ENCODE peak calls at places on chromosomes 16 and 17, in seven cellular contexts. One of them, this sample, is unnamed.

GRCh38 chr17:60743812-60744211 is 66.2 kb downstream of the BCAS3 start:
- DNase-seq in hepatocyte: peak; percentile 6
- DNase-seq in HCT116: peak; percentile 28
- DNase-seq in PC-3: peak; percentile 86
- DNase-seq in GM23338: peak; percentile 30
- DNase-seq in MM.1S: no peak
- DNase-seq in neural progenitor cell: no peak
- DNase-seq in this sample: no peak

GRCh38 chr17:52041123-52041617 is 117.3 kb downstream of the CA10 start:
- DNase-seq in GM23338: no peak
- DNase-seq in PC-3: no peak
- DNase-seq in hepatocyte: no peak
- DNase-seq in neural progenitor cell: no peak
- DNase-seq in HCT116: no peak
- DNase-seq in MM.1S: no peak
- DNase-seq in this sample: no peak

GRCh38 chr17:35119370-35120185 is at the start of gene RAD51D:
- DNase-seq in hepatocyte: peak; percentile 91
- DNase-seq in MM.1S: peak; percentile 75
- DNase-seq in neural progenitor cell: peak; percentile 91
- DNase-seq in GM23338: peak; percentile 90
- DNase-seq in PC-3: peak; percentile 72
- DNase-seq in HCT116: peak; percentile 48
- DNase-seq in this sample: peak; percentile 87

GRCh38 chr16:15961060-15961511 is 11.7 kb downstream of the ABCC1 start:
- DNase-seq in GM23338: no peak
- DNase-seq in HCT116: no peak
- DNase-seq in PC-3: no peak
- DNase-seq in MM.1S: peak; percentile 37
- DNase-seq in neural progenitor cell: no peak
- DNase-seq in hepatocyte: no peak
- DNase-seq in this sample: peak; percentile 30

GRCh38 chr17:62625870-62626200 is 1.6 kb upstream of the MRC2 start:
- DNase-seq in GM23338: no peak
- DNase-seq in PC-3: no peak
- DNase-seq in HCT116: no peak
- DNase-seq in MM.1S: no peak
- DNase-seq in hepatocyte: peak; percentile 59
- DNase-seq in neural progenitor cell: peak; percentile 73
- DNase-seq in this sample: no peak

GRCh38 chr17:4008082-4008435 is 43.8 kb upstream of the ATP2A3 start:
- DNase-seq in PC-3: no peak
- DNase-seq in neural progenitor cell: no peak
- DNase-seq in HCT116: no peak
- DNase-seq in GM23338: peak; percentile 41
- DNase-seq in MM.1S: no peak
- DNase-seq in hepatocyte: no peak
- DNase-seq in this sample: no peak

GRCh38 chr16:16063685-16064084 is 114.3 kb downstream of the ABCC1 start:
- DNase-seq in HCT116: no peak
- DNase-seq in GM23338: no peak
- DNase-seq in hepatocyte: no peak
- DNase-seq in neural progenitor cell: no peak
- DNase-seq in MM.1S: no peak
- DNase-seq in PC-3: no peak
- DNase-seq in this sample: no peak

GRCh38 chr17:28937044-28937729 is 14.1 kb downstream of the PHF12 start:
- DNase-seq in GM23338: peak; percentile 22
- DNase-seq in neural progenitor cell: no peak
- DNase-seq in MM.1S: no peak
- DNase-seq in PC-3: peak; percentile 44
- DNase-seq in hepatocyte: no peak
- DNase-seq in HCT116: no peak
- DNase-seq in this sample: no peak

GRCh38 chr17:21705021-21705601 is 12.8 kb downstream of the KCNJ18 start:
- DNase-seq in MM.1S: no peak
- DNase-seq in GM23338: no peak
- DNase-seq in HCT116: no peak
- DNase-seq in neural progenitor cell: no peak
- DNase-seq in PC-3: no peak
- DNase-seq in hepatocyte: no peak
- DNase-seq in this sample: no peak

GRCh38 chr16:23967018-23967417 is 131.2 kb downstream of the PRKCB start:
- DNase-seq in GM23338: no peak
- DNase-seq in PC-3: no peak
- DNase-seq in HCT116: no peak
- DNase-seq in neural progenitor cell: no peak
- DNase-seq in MM.1S: no peak
- DNase-seq in hepatocyte: no peak
- DNase-seq in this sample: no peak

GRCh38 chr17:76239538-76240274 is 587 bp downstream of the RNF157 start:
- DNase-seq in neural progenitor cell: peak; percentile 63
- DNase-seq in PC-3: no peak
- DNase-seq in GM23338: peak; percentile 45
- DNase-seq in HCT116: no peak
- DNase-seq in MM.1S: no peak
- DNase-seq in hepatocyte: no peak
- DNase-seq in this sample: no peak

GRCh38 chr17:70636517-70637133 is 467.3 kb downstream of the KCNJ2 start:
- DNase-seq in HCT116: peak; percentile 54
- DNase-seq in GM23338: peak; percentile 65
- DNase-seq in MM.1S: peak; percentile 42
- DNase-seq in PC-3: peak; percentile 80
- DNase-seq in hepatocyte: peak; percentile 58
- DNase-seq in neural progenitor cell: peak; percentile 42
- DNase-seq in this sample: peak; percentile 48

GRCh38 chr16:51151435-51151950 is 423 bp upstream of the SALL1 start:
- DNase-seq in neural progenitor cell: peak; percentile 97
- DNase-seq in GM23338: peak; percentile 92
- DNase-seq in HCT116: no peak
- DNase-seq in hepatocyte: peak; percentile 84
- DNase-seq in PC-3: no peak
- DNase-seq in MM.1S: no peak
- DNase-seq in this sample: no peak

GRCh38 chr17:40658396-40658795 is 6.6 kb downstream of the KRT222 start:
- DNase-seq in hepatocyte: no peak
- DNase-seq in HCT116: no peak
- DNase-seq in neural progenitor cell: no peak
- DNase-seq in MM.1S: no peak
- DNase-seq in PC-3: no peak
- DNase-seq in GM23338: no peak
- DNase-seq in this sample: no peak

GRCh38 chr16:85401370-85401916 is 211.7 kb upstream of the GSE1 start:
- DNase-seq in GM23338: no peak
- DNase-seq in PC-3: no peak
- DNase-seq in HCT116: no peak
- DNase-seq in MM.1S: no peak
- DNase-seq in hepatocyte: no peak
- DNase-seq in neural progenitor cell: no peak
- DNase-seq in this sample: no peak

GRCh38 chr16:85402910-85403692 is 210.0 kb upstream of the GSE1 start:
- DNase-seq in HCT116: no peak
- DNase-seq in PC-3: no peak
- DNase-seq in neural progenitor cell: no peak
- DNase-seq in hepatocyte: no peak
- DNase-seq in GM23338: peak; percentile 52
- DNase-seq in MM.1S: no peak
- DNase-seq in this sample: no peak

GRCh38 chr16:85403693-85404092 is 209.4 kb upstream of the GSE1 start:
- DNase-seq in GM23338: no peak
- DNase-seq in PC-3: no peak
- DNase-seq in MM.1S: no peak
- DNase-seq in HCT116: no peak
- DNase-seq in hepatocyte: no peak
- DNase-seq in neural progenitor cell: no peak
- DNase-seq in this sample: no peak

GRCh38 chr16:85400305-85401205 is 212.6 kb upstream of the GSE1 start:
- DNase-seq in GM23338: no peak
- DNase-seq in hepatocyte: no peak
- DNase-seq in MM.1S: no peak
- DNase-seq in neural progenitor cell: no peak
- DNase-seq in PC-3: no peak
- DNase-seq in HCT116: no peak
- DNase-seq in this sample: no peak

DNA sequence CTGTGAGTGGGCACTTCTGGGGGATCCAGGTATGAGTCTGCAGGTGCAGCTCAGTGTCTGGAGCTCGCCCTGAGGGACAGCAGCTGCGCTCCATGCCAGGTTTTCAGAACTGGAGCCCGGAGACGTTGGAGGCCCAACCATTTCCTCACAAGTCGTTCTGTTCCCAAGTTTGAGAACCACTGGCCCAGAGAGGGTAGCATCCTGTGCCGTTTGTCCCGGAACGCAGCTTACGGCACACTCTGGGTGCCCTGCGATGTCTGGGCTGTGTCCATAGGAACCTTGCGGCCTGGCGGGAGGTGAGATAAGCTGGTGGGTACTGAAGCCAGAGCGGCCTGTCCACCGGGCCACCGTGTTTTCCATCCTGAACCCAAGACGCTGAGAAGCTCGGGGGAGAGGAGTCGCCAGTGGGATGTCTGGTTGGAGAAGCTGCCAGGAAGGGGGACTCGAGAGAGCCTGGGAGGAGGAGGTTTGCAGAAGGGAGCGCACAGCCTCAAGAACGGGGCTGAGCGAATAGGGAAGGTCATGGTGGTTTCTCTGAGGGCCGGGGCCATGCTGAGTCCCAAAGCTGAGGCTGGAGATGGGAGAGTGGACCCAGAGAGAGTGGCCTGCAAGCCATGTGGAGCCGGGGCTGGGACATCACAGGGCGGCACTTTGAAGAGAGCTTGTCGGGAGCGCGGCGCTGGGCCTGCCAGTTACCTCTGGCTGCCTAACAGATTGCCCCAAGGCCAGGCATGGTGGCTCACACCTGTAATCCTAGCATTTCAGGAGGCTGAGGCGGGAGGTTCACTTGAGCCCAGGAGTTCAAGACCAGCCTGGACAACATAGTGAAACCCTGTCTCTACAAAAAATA is 211.0 kb upstream of the GSE1 start:
- DNase-seq in HCT116: no peak
- DNase-seq in MM.1S: no peak
- DNase-seq in PC-3: no peak
- DNase-seq in GM23338: no peak
- DNase-seq in hepatocyte: no peak
- DNase-seq in neural progenitor cell: no peak
- DNase-seq in this sample: no peak
- H3K4me3 ChIP-seq in HCT116: no peak overlapping the region
- H3K4me3 ChIP-seq in MM.1S: no peak overlapping the region
- H3K4me3 ChIP-seq in PC-3: no peak overlapping the region
- H3K4me3 ChIP-seq in GM23338: no peak overlapping the region
- H3K4me3 ChIP-seq in hepatocyte: no peak overlapping the region
- H3K4me3 ChIP-seq in neural progenitor cell: no peak overlapping the region
- H3K4me3 ChIP-seq in this sample: no peak overlapping the region

DNA sequence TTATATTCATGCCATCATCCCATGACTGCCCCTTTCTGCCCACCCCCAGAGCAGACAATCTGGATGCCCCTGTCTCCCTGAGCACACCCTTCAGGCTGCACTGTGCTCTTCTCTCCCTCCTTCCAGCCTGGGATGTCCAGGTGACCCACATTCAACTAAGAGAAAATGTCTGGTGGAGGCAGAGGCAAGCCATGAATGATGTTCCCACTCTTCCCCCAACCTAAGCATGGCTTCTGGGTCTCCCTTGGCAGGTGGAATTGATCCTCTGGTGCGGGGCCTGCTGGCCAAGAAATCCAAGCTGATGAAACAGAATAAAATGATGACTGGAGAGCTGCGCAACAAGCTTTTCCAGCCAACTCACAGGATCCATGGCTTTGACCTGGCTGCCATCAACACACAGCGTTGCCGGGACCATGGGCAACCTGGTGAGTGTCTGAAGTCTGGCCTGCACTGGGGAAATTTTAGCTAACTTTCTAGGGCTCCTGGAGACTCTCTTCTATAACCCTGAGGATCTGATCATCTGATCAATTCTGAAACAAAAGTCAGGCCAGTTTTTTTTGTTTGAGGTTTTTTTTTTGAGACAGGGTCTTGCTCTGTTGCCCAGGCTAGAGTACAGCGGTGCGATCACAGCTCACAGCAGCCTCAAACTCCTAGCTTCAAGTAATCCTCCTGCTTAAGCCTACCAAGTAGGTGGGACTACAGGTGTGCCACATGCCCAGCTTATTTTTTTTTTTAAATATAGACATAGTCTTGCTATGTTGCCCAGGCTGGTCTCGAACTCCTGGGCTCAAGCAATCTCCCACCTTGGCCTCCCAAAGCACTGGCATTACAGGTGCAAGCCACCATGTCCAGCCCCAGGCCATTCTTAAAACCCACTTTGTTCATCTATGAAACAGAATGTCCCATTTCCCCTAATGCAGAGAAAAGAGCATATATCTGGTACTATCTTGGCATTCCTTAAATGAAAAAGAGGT is 14.5 kb downstream of the MPO start:
- DNase-seq in hepatocyte: no peak
- DNase-seq in GM23338: no peak
- DNase-seq in neural progenitor cell: no peak
- DNase-seq in MM.1S: no peak
- DNase-seq in PC-3: no peak
- DNase-seq in HCT116: no peak
- DNase-seq in this sample: no peak
- TF ChIP-seq EZH2phosphoT487 in hepatocyte: no peak
- TF ChIP-seq EZH2phosphoT487 in GM23338: no peak
- TF ChIP-seq EZH2phosphoT487 in neural progenitor cell: no peak
- TF ChIP-seq EZH2phosphoT487 in MM.1S: no peak
- TF ChIP-seq EZH2phosphoT487 in PC-3: no peak
- TF ChIP-seq EZH2phosphoT487 in HCT116: no peak
- TF ChIP-seq EZH2phosphoT487 in this sample: no peak

DNA sequence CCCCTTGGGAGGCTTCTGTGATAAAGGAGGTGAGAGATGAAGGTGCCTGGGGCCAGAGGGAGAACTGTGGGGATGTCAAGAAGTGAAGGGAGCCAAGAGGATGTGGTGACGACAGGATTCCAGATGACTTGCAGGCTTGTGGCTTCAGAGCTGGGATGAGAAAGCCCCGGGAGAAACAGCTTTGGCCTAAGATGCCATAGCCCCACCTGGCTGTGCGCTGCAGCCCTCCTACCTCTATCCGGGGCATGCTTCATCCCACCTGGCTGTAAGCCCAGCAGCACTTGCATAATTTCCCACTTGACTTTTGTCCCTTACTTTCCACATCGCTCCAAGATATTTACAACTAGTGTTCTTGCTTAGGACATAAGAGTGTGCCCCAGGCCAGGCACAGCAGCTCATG is 29.3 kb downstream of the GINS3 start:
- DNase-seq in MM.1S: no peak
- DNase-seq in GM23338: no peak
- DNase-seq in hepatocyte: no peak
- DNase-seq in neural progenitor cell: no peak
- DNase-seq in PC-3: peak; percentile 82
- DNase-seq in HCT116: no peak
- DNase-seq in this sample: no peak
- TF ChIP-seq CTCF in MM.1S: no peak
- TF ChIP-seq CTCF in GM23338: peak; percentile 6
- TF ChIP-seq CTCF in hepatocyte: no peak
- TF ChIP-seq CTCF in neural progenitor cell: no peak
- TF ChIP-seq CTCF in PC-3: peak; percentile 22
- TF ChIP-seq CTCF in HCT116: no peak
- TF ChIP-seq CTCF in this sample: no peak

DNA sequence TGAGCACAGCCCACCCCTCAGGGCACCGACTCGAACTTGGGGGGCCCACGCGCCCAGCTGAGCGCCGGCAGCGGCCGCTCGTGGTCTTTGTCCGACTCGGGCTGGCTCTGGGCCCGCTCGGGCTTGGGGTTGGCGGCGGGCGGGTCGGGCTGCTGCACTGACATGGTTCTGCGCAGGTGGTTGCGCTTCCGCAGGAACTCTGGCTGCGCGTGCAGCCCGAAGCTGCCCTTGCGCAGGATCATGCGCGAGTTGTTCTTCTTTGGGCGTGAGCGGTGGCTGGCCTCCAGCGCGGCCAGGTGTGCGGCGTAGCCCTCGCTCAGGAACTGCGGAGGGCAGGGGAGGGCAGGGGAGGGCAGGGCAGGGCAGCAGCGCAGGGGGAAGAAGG is 11.1 kb downstream of the PIMREG start:
- DNase-seq in MM.1S: peak; percentile 75
- DNase-seq in hepatocyte: peak; percentile 75
- DNase-seq in PC-3: no peak
- DNase-seq in neural progenitor cell: peak; percentile 78
- DNase-seq in HCT116: no peak
- DNase-seq in GM23338: peak; percentile 76
- DNase-seq in this sample: peak; percentile 78
- H3K4me3 ChIP-seq in MM.1S: peak overlapping the region; percentile 22
- H3K4me3 ChIP-seq in hepatocyte: no peak overlapping the region
- H3K4me3 ChIP-seq in PC-3: no peak overlapping the region
- H3K4me3 ChIP-seq in neural progenitor cell: peak overlapping the region; percentile 42
- H3K4me3 ChIP-seq in HCT116: no peak overlapping the region
- H3K4me3 ChIP-seq in GM23338: peak overlapping the region; percentile 77
- H3K4me3 ChIP-seq in this sample: no peak overlapping the region

This sample was measured in OCI-LY7.